ENCODE peak calls at places on chromosomes 4 and X, in five cellular contexts. One of them, this sample, is unnamed.

GRCh38 chr4:52052475-52052780 is 1.3 kb downstream of the SPATA18 start:
- DNase-seq in tibial nerve: no peak
- DNase-seq in spleen: no peak
- DNase-seq in testis: peak
- DNase-seq in stomach: no peak
- DNase-seq in this sample: no peak

GRCh38 chr4:170529760-170530440 is 440.1 kb upstream of the AADAT start:
- DNase-seq in testis: no peak
- DNase-seq in stomach: no peak
- DNase-seq in tibial nerve: no peak
- DNase-seq in spleen: no peak
- DNase-seq in this sample: no peak

GRCh38 chrX:1453390-1453783 is 678 bp upstream of the ASMTL start:
- DNase-seq in tibial nerve: no peak
- DNase-seq in testis: no peak
- DNase-seq in stomach: no peak
- DNase-seq in spleen: peak
- DNase-seq in this sample: no peak

GRCh38 chr4:109548655-109549054 is 11.4 kb upstream of the MCUB start:
- DNase-seq in stomach: no peak
- DNase-seq in spleen: no peak
- DNase-seq in tibial nerve: no peak
- DNase-seq in testis: no peak
- DNase-seq in this sample: no peak

GRCh38 chrX:133444952-133445831 is 29.9 kb upstream of the GPC4 start:
- DNase-seq in testis: peak
- DNase-seq in spleen: no peak
- DNase-seq in stomach: no peak
- DNase-seq in tibial nerve: no peak
- DNase-seq in this sample: no peak

GRCh38 chrX:134537179-134537945 is 77.4 kb downstream of the HPRT1 start:
- DNase-seq in spleen: no peak
- DNase-seq in stomach: no peak
- DNase-seq in tibial nerve: no peak
- DNase-seq in testis: no peak
- DNase-seq in this sample: no peak

GRCh38 chr4:2792711-2793577 is at the start of gene SH3BP2:
- DNase-seq in testis: peak
- DNase-seq in stomach: peak
- DNase-seq in tibial nerve: peak
- DNase-seq in spleen: peak
- DNase-seq in this sample: peak

GRCh38 chrX:122220644-122221373 is 963.3 kb upstream of the GRIA3 start:
- DNase-seq in spleen: no peak
- DNase-seq in tibial nerve: no peak
- DNase-seq in stomach: no peak
- DNase-seq in testis: no peak
- DNase-seq in this sample: no peak

GRCh38 chr4:5899881-5900280 is 7.0 kb upstream of the CRMP1 start:
- DNase-seq in testis: no peak
- DNase-seq in spleen: no peak
- DNase-seq in stomach: no peak
- DNase-seq in tibial nerve: no peak
- DNase-seq in this sample: no peak

GRCh38 chr4:8745036-8745827 is 126.4 kb downstream of the HMX1 start:
- DNase-seq in testis: no peak
- DNase-seq in spleen: peak
- DNase-seq in tibial nerve: no peak
- DNase-seq in stomach: no peak
- DNase-seq in this sample: no peak

GRCh38 chrX:106931831-106932491 is 11.8 kb downstream of the CLDN2 start:
- DNase-seq in stomach: no peak
- DNase-seq in testis: no peak
- DNase-seq in tibial nerve: no peak
- DNase-seq in spleen: no peak
- DNase-seq in this sample: no peak

GRCh38 chrX:150459168-150459567 is 96.1 kb downstream of the MAMLD1 start:
- DNase-seq in spleen: no peak
- DNase-seq in stomach: no peak
- DNase-seq in tibial nerve: no peak
- DNase-seq in testis: no peak
- DNase-seq in this sample: no peak

GRCh38 chrX:12972867-12973560 is 1.9 kb upstream of the TMSB4X start:
- DNase-seq in stomach: no peak
- DNase-seq in spleen: no peak
- DNase-seq in tibial nerve: no peak
- DNase-seq in testis: no peak
- DNase-seq in this sample: no peak

GRCh38 chr4:88846232-88846790 is 148.7 kb upstream of the NAP1L5 start:
- DNase-seq in tibial nerve: no peak
- DNase-seq in testis: no peak
- DNase-seq in spleen: no peak
- DNase-seq in stomach: no peak
- DNase-seq in this sample: no peak

GRCh38 chr4:77911091-77911490 is 48.5 kb downstream of the MRPL1 start:
- DNase-seq in testis: no peak
- DNase-seq in stomach: no peak
- DNase-seq in tibial nerve: no peak
- DNase-seq in spleen: no peak
- DNase-seq in this sample: no peak

DNA sequence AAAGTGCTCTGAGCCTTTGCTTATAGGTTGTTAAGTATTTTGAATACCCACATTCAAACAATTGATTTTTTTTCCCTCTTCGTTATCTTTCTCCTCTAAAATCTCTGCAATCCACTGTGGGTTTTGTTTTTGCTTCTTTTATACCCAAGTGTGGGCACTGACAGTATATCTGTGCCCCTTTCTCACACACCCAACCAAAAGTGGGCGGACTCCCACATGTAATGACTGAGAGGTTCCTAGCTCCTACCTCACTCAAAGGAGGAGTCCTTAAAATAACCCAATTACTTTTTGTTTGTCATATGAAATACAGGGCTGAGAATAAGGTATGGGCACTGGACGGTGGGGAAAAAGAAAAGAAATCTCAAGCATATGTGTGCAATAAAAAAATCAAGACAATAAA is 51.7 kb downstream of the PPARGC1A start:
- DNase-seq in tibial nerve: no peak
- DNase-seq in testis: no peak
- DNase-seq in stomach: no peak
- DNase-seq in spleen: no peak
- DNase-seq in this sample: no peak
- TF ChIP-seq POLR2A in tibial nerve: no peak
- TF ChIP-seq POLR2A in testis: no peak
- TF ChIP-seq POLR2A in stomach: no peak
- TF ChIP-seq POLR2A in spleen: no peak
- TF ChIP-seq POLR2A in this sample: no peak

GRCh38 chrX:54357414-54358377 is at the start of gene WNK3:
- DNase-seq in spleen: peak
- DNase-seq in testis: peak
- DNase-seq in stomach: peak
- DNase-seq in tibial nerve: peak
- DNase-seq in this sample: peak
- TF ChIP-seq POLR2A in spleen: no peak
- TF ChIP-seq POLR2A in testis: no peak
- TF ChIP-seq POLR2A in stomach: no peak
- TF ChIP-seq POLR2A in tibial nerve: peak
- TF ChIP-seq POLR2A in this sample: no peak

GRCh38 chr4:121823505-121824170 is at the start of gene CCNA2:
- DNase-seq in stomach: peak
- DNase-seq in testis: peak
- DNase-seq in spleen: peak
- DNase-seq in tibial nerve: peak
- DNase-seq in this sample: peak
- TF ChIP-seq POLR2A in stomach: no peak
- TF ChIP-seq POLR2A in testis: no peak
- TF ChIP-seq POLR2A in spleen: no peak
- TF ChIP-seq POLR2A in tibial nerve: peak
- TF ChIP-seq POLR2A in this sample: peak

GRCh38 chrX:154397888-154398667 is at the start of gene RPL10:
- DNase-seq in stomach: peak
- DNase-seq in spleen: peak
- DNase-seq in tibial nerve: peak
- DNase-seq in testis: peak
- DNase-seq in this sample: peak
- TF ChIP-seq POLR2A in stomach: peak
- TF ChIP-seq POLR2A in spleen: peak
- TF ChIP-seq POLR2A in tibial nerve: peak
- TF ChIP-seq POLR2A in testis: peak
- TF ChIP-seq POLR2A in this sample: peak

DNA sequence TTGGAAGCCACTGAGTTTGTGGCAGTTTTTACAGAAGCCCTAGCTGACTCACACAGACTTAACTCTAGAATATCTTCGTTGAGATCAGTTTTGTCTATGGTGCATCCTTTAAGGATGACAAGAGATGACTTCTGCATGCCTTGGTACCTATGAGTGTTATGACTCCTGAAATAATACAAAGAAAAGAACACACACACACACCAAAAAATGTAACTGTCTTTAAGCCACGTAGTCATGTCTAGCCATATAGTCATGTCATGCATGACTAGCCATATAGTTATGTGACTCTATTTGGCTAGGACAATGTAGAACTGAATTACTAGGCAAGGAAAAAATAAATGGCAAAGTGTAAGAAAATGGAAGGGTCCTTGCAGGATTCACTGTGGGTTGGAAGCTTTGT is 447.8 kb downstream of the NLGN4X start:
- DNase-seq in testis: no peak
- DNase-seq in stomach: no peak
- DNase-seq in tibial nerve: no peak
- DNase-seq in spleen: no peak
- DNase-seq in this sample: no peak
- TF ChIP-seq POLR2A in testis: no peak
- TF ChIP-seq POLR2A in stomach: no peak
- TF ChIP-seq POLR2A in tibial nerve: no peak
- TF ChIP-seq POLR2A in spleen: no peak
- TF ChIP-seq POLR2A in this sample: no peak

DNA sequence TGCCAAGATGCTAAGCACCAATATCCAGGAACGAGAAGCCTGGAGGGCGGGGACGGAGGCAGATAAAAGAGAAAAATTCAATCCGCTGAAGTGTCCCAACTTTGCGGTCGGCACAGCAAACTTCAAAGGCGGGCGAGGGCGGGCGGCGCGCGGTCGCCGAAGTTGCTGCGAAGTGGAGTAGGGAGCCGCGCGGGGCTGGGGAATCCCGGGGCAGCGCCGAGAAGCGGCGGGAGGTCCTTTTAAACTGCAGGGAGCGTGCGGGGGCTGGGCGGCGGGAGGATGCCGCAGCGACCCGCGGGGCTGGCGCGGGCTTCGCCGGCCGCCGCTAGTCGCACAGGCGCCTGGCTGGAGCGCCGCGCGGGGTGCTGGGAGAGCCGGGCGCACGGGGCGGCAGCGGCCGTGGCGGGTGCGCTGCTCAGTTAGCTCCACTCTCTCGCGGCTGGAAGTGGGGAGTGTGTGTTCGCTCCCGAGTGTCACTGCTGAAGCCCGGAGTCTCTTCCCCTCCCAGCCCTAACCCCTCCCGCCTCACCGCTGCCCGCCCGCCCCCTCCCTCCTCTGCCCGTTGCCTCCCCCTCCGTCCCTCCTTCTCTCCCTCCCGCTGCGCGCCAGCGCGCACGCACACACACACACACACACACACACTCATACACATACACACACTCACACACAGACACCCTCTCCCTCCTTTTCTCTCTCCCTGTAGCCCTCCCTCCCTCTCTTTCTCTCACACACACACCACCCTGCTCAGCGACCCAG is at the start of gene NDNF:
- DNase-seq in spleen: no peak
- DNase-seq in stomach: no peak
- DNase-seq in testis: peak
- DNase-seq in tibial nerve: peak
- DNase-seq in this sample: peak
- TF ChIP-seq POLR2A in spleen: no peak
- TF ChIP-seq POLR2A in stomach: no peak
- TF ChIP-seq POLR2A in testis: no peak
- TF ChIP-seq POLR2A in tibial nerve: no peak
- TF ChIP-seq POLR2A in this sample: no peak

DNA sequence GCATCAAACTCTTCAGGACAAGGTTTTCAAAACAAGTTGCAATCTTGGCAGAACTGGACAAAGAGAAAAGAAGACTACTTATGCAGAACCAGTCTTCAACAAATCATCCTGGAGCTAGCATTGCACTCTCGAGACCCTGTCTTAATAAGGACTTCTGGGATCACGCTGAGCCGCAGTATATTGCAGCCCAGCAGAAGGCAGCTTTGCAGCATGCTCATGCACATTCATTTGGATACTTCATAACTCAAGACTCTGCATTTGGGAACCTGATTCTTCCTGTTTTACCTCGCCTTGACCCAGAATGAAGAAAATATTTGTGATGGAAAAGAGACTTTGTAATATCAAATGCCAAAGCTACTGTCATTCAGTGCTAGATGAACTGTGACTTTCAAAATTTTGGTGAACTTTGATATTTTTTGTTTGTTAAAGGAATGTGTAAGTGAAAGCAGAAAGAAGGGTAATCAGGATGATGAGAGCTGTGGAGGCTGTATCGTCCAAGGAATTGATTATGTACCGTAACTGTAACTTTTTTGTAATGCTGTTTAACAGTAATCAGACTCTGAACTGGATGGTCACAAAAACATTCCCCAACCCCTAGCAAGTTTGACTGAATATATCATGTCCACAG is 27.2 kb downstream of the HSPA4L start:
- DNase-seq in spleen: no peak
- DNase-seq in tibial nerve: no peak
- DNase-seq in testis: no peak
- DNase-seq in stomach: no peak
- DNase-seq in this sample: no peak
- TF ChIP-seq POLR2A in spleen: no peak
- TF ChIP-seq POLR2A in tibial nerve: no peak
- TF ChIP-seq POLR2A in testis: no peak
- TF ChIP-seq POLR2A in stomach: no peak
- TF ChIP-seq POLR2A in this sample: no peak

GRCh38 chr4:149183638-149184037 is 632.0 kb downstream of the IQCM start:
- DNase-seq in testis: no peak
- DNase-seq in spleen: no peak
- DNase-seq in tibial nerve: no peak
- DNase-seq in stomach: no peak
- DNase-seq in this sample: no peak
- TF ChIP-seq POLR2A in testis: no peak
- TF ChIP-seq POLR2A in spleen: no peak
- TF ChIP-seq POLR2A in tibial nerve: no peak
- TF ChIP-seq POLR2A in stomach: no peak
- TF ChIP-seq POLR2A in this sample: no peak

DNA sequence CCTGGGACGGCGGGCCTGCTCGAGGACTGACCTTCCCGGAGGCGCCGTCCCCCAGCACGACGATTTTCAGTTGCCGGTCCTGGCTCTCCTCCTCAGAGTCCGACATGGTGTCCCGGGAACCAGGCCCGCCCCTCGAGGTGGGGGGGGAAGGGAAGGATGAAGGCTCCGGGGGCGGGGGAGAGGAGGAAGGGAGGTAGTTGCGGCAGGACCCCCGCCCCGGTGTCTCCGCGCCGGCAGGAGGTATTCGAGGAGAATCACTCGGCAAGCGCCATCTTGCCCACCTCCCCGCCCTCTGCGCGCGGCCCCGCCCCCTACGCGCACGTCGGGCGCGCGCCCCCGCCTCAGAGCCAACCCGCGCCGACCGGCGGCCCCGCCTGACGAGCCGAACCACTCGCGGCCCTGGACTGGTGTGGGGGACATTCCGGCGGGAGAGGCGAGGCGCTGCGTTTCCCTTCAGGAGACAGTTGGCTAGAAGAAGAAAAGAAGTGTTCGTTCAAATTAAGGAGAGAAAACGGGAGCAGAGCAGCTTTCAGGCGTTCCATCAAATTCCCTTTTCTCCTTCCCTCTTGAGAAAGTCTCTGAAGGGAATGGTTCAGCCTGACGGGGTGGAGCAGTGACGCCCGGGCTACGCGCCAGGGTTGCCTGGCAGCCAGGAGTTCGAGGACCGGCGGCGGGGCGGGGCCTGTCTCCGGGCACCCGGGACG is at the start of gene RAB28:
- DNase-seq in stomach: peak
- DNase-seq in spleen: peak
- DNase-seq in tibial nerve: peak
- DNase-seq in testis: peak
- DNase-seq in this sample: peak
- TF ChIP-seq POLR2A in stomach: peak
- TF ChIP-seq POLR2A in spleen: peak
- TF ChIP-seq POLR2A in tibial nerve: peak
- TF ChIP-seq POLR2A in testis: peak
- TF ChIP-seq POLR2A in this sample: peak

This sample was measured in erythroblast.